ENCODE peak calls at places on chromosomes 12 and 14, in nine cellular contexts. One of them, this sample, is unnamed.

GRCh38 chr14:105537580-105538474 is 11.4 kb downstream of the TMEM121 start:
- DNase-seq in fibroblast of the conjunctiva: no peak
- DNase-seq in GM20000: peak; percentile 91
- DNase-seq in ELR: peak; percentile 46
- DNase-seq in ureter: peak; percentile 54
- DNase-seq in Karpas-422: peak; percentile 89
- DNase-seq in EH: peak; percentile 30
- DNase-seq in choroid plexus epithelial cell: peak; percentile 18
- DNase-seq in activated T-helper 2 cell treated with anti-CD3 and anti-CD28 coated beads, Interferon-gamma antibody, Interleukin-2, Interleukin-4, amounts not matched to agents 10 μg/mL and 5 μg/mL and 100 μg/mL, durations not matched to agents 14 hours and 24 hours and 36 hours: peak; percentile 54
- DNase-seq in this sample: no peak

GRCh38 chr12:132356686-132357622 is 27.6 kb upstream of the GALNT9 start:
- DNase-seq in activated T-helper 2 cell treated with anti-CD3 and anti-CD28 coated beads, Interferon-gamma antibody, Interleukin-2, Interleukin-4, amounts not matched to agents 10 μg/mL and 5 μg/mL and 100 μg/mL, durations not matched to agents 14 hours and 24 hours and 36 hours: no peak
- DNase-seq in EH: peak; percentile 54
- DNase-seq in ELR: peak; percentile 73
- DNase-seq in ureter: peak; percentile 72
- DNase-seq in fibroblast of the conjunctiva: peak; percentile 10
- DNase-seq in Karpas-422: no peak
- DNase-seq in choroid plexus epithelial cell: peak; percentile 88
- DNase-seq in GM20000: no peak
- DNase-seq in this sample: no peak

GRCh38 chr12:30201301-30202160 is 417.8 kb upstream of the TMTC1 start:
- DNase-seq in Karpas-422: no peak
- DNase-seq in fibroblast of the conjunctiva: no peak
- DNase-seq in activated T-helper 2 cell treated with anti-CD3 and anti-CD28 coated beads, Interferon-gamma antibody, Interleukin-2, Interleukin-4, amounts not matched to agents 10 μg/mL and 5 μg/mL and 100 μg/mL, durations not matched to agents 14 hours and 24 hours and 36 hours: no peak
- DNase-seq in GM20000: no peak
- DNase-seq in ureter: no peak
- DNase-seq in EH: no peak
- DNase-seq in choroid plexus epithelial cell: peak; percentile 5
- DNase-seq in ELR: no peak
- DNase-seq in this sample: no peak

GRCh38 chr12:121025442-121026226 is 9.3 kb upstream of the C12orf43 start:
- DNase-seq in fibroblast of the conjunctiva: no peak
- DNase-seq in ureter: no peak
- DNase-seq in Karpas-422: no peak
- DNase-seq in ELR: no peak
- DNase-seq in activated T-helper 2 cell treated with anti-CD3 and anti-CD28 coated beads, Interferon-gamma antibody, Interleukin-2, Interleukin-4, amounts not matched to agents 10 μg/mL and 5 μg/mL and 100 μg/mL, durations not matched to agents 14 hours and 24 hours and 36 hours: no peak
- DNase-seq in EH: peak; percentile 19
- DNase-seq in GM20000: no peak
- DNase-seq in choroid plexus epithelial cell: no peak
- DNase-seq in this sample: no peak

GRCh38 chr14:62692490-62693106 is 352.7 kb downstream of the KCNH5 start:
- DNase-seq in choroid plexus epithelial cell: peak; percentile 49
- DNase-seq in ureter: no peak
- DNase-seq in EH: no peak
- DNase-seq in activated T-helper 2 cell treated with anti-CD3 and anti-CD28 coated beads, Interferon-gamma antibody, Interleukin-2, Interleukin-4, amounts not matched to agents 10 μg/mL and 5 μg/mL and 100 μg/mL, durations not matched to agents 14 hours and 24 hours and 36 hours: no peak
- DNase-seq in Karpas-422: no peak
- DNase-seq in GM20000: no peak
- DNase-seq in fibroblast of the conjunctiva: no peak
- DNase-seq in ELR: no peak
- DNase-seq in this sample: no peak

GRCh38 chr14:81067156-81067555 is 111.7 kb downstream of the TSHR start:
- DNase-seq in choroid plexus epithelial cell: no peak
- DNase-seq in EH: no peak
- DNase-seq in Karpas-422: no peak
- DNase-seq in activated T-helper 2 cell treated with anti-CD3 and anti-CD28 coated beads, Interferon-gamma antibody, Interleukin-2, Interleukin-4, amounts not matched to agents 10 μg/mL and 5 μg/mL and 100 μg/mL, durations not matched to agents 14 hours and 24 hours and 36 hours: no peak
- DNase-seq in ELR: no peak
- DNase-seq in fibroblast of the conjunctiva: no peak
- DNase-seq in ureter: no peak
- DNase-seq in GM20000: no peak
- DNase-seq in this sample: no peak

GRCh38 chr14:61545716-61546455 is 149.4 kb upstream of the HIF1A start:
- DNase-seq in GM20000: no peak
- DNase-seq in choroid plexus epithelial cell: no peak
- DNase-seq in ELR: no peak
- DNase-seq in activated T-helper 2 cell treated with anti-CD3 and anti-CD28 coated beads, Interferon-gamma antibody, Interleukin-2, Interleukin-4, amounts not matched to agents 10 μg/mL and 5 μg/mL and 100 μg/mL, durations not matched to agents 14 hours and 24 hours and 36 hours: no peak
- DNase-seq in fibroblast of the conjunctiva: no peak
- DNase-seq in EH: no peak
- DNase-seq in Karpas-422: no peak
- DNase-seq in ureter: no peak
- DNase-seq in this sample: no peak

GRCh38 chr12:99605-100004 is 33.0 kb downstream of the IQSEC3 start:
- DNase-seq in fibroblast of the conjunctiva: no peak
- DNase-seq in activated T-helper 2 cell treated with anti-CD3 and anti-CD28 coated beads, Interferon-gamma antibody, Interleukin-2, Interleukin-4, amounts not matched to agents 10 μg/mL and 5 μg/mL and 100 μg/mL, durations not matched to agents 14 hours and 24 hours and 36 hours: no peak
- DNase-seq in GM20000: no peak
- DNase-seq in Karpas-422: no peak
- DNase-seq in EH: peak; percentile 12
- DNase-seq in ELR: no peak
- DNase-seq in ureter: no peak
- DNase-seq in choroid plexus epithelial cell: peak; percentile 46
- DNase-seq in this sample: no peak

GRCh38 chr12:41907036-41907435 is 237.6 kb downstream of the GXYLT1 start:
- DNase-seq in choroid plexus epithelial cell: no peak
- DNase-seq in ureter: no peak
- DNase-seq in fibroblast of the conjunctiva: no peak
- DNase-seq in activated T-helper 2 cell treated with anti-CD3 and anti-CD28 coated beads, Interferon-gamma antibody, Interleukin-2, Interleukin-4, amounts not matched to agents 10 μg/mL and 5 μg/mL and 100 μg/mL, durations not matched to agents 14 hours and 24 hours and 36 hours: no peak
- DNase-seq in GM20000: no peak
- DNase-seq in Karpas-422: no peak
- DNase-seq in EH: no peak
- DNase-seq in ELR: no peak
- DNase-seq in this sample: no peak

GRCh38 chr14:59454131-59454530 is 11.0 kb downstream of the GPR135 start:
- DNase-seq in fibroblast of the conjunctiva: peak; percentile 73
- DNase-seq in ureter: no peak
- DNase-seq in GM20000: no peak
- DNase-seq in ELR: peak; percentile 91
- DNase-seq in choroid plexus epithelial cell: peak; percentile 93
- DNase-seq in EH: peak; percentile 97
- DNase-seq in Karpas-422: no peak
- DNase-seq in activated T-helper 2 cell treated with anti-CD3 and anti-CD28 coated beads, Interferon-gamma antibody, Interleukin-2, Interleukin-4, amounts not matched to agents 10 μg/mL and 5 μg/mL and 100 μg/mL, durations not matched to agents 14 hours and 24 hours and 36 hours: no peak
- DNase-seq in this sample: no peak

GRCh38 chr14:95514131-95515079 is 2.0 kb downstream of the SYNE3 start:
- DNase-seq in EH: no peak
- DNase-seq in fibroblast of the conjunctiva: no peak
- DNase-seq in activated T-helper 2 cell treated with anti-CD3 and anti-CD28 coated beads, Interferon-gamma antibody, Interleukin-2, Interleukin-4, amounts not matched to agents 10 μg/mL and 5 μg/mL and 100 μg/mL, durations not matched to agents 14 hours and 24 hours and 36 hours: no peak
- DNase-seq in ELR: no peak
- DNase-seq in GM20000: no peak
- DNase-seq in ureter: no peak
- DNase-seq in Karpas-422: no peak
- DNase-seq in choroid plexus epithelial cell: no peak
- DNase-seq in this sample: peak; percentile 76

GRCh38 chr12:18284461-18284860 is 23.1 kb downstream of the PIK3C2G start:
- DNase-seq in activated T-helper 2 cell treated with anti-CD3 and anti-CD28 coated beads, Interferon-gamma antibody, Interleukin-2, Interleukin-4, amounts not matched to agents 10 μg/mL and 5 μg/mL and 100 μg/mL, durations not matched to agents 14 hours and 24 hours and 36 hours: no peak
- DNase-seq in EH: no peak
- DNase-seq in ELR: no peak
- DNase-seq in choroid plexus epithelial cell: no peak
- DNase-seq in Karpas-422: no peak
- DNase-seq in fibroblast of the conjunctiva: no peak
- DNase-seq in GM20000: no peak
- DNase-seq in ureter: no peak
- DNase-seq in this sample: no peak

GRCh38 chr12:93135286-93136239 is 206.5 kb upstream of the EEA1 start:
- DNase-seq in choroid plexus epithelial cell: peak; percentile 81
- DNase-seq in ureter: no peak
- DNase-seq in Karpas-422: no peak
- DNase-seq in GM20000: no peak
- DNase-seq in fibroblast of the conjunctiva: peak; percentile 37
- DNase-seq in EH: peak; percentile 65
- DNase-seq in activated T-helper 2 cell treated with anti-CD3 and anti-CD28 coated beads, Interferon-gamma antibody, Interleukin-2, Interleukin-4, amounts not matched to agents 10 μg/mL and 5 μg/mL and 100 μg/mL, durations not matched to agents 14 hours and 24 hours and 36 hours: no peak
- DNase-seq in ELR: peak; percentile 6
- DNase-seq in this sample: no peak

GRCh38 chr12:93441111-93441616 is 583 bp downstream of the UBE2N start:
- DNase-seq in fibroblast of the conjunctiva: no peak
- DNase-seq in GM20000: peak; percentile 48
- DNase-seq in choroid plexus epithelial cell: no peak
- DNase-seq in activated T-helper 2 cell treated with anti-CD3 and anti-CD28 coated beads, Interferon-gamma antibody, Interleukin-2, Interleukin-4, amounts not matched to agents 10 μg/mL and 5 μg/mL and 100 μg/mL, durations not matched to agents 14 hours and 24 hours and 36 hours: peak; percentile 41
- DNase-seq in ureter: no peak
- DNase-seq in EH: peak; percentile 38
- DNase-seq in ELR: peak; percentile 55
- DNase-seq in Karpas-422: peak; percentile 76
- DNase-seq in this sample: peak; percentile 79

GRCh38 chr14:98234208-98234607 is 1037.8 kb downstream of the BCL11B start:
- DNase-seq in activated T-helper 2 cell treated with anti-CD3 and anti-CD28 coated beads, Interferon-gamma antibody, Interleukin-2, Interleukin-4, amounts not matched to agents 10 μg/mL and 5 μg/mL and 100 μg/mL, durations not matched to agents 14 hours and 24 hours and 36 hours: no peak
- DNase-seq in GM20000: no peak
- DNase-seq in EH: no peak
- DNase-seq in Karpas-422: no peak
- DNase-seq in ELR: no peak
- DNase-seq in ureter: no peak
- DNase-seq in choroid plexus epithelial cell: no peak
- DNase-seq in fibroblast of the conjunctiva: no peak
- DNase-seq in this sample: no peak

GRCh38 chr12:123134265-123134664 is 16.6 kb downstream of the PITPNM2 start:
- DNase-seq in Karpas-422: no peak
- DNase-seq in activated T-helper 2 cell treated with anti-CD3 and anti-CD28 coated beads, Interferon-gamma antibody, Interleukin-2, Interleukin-4, amounts not matched to agents 10 μg/mL and 5 μg/mL and 100 μg/mL, durations not matched to agents 14 hours and 24 hours and 36 hours: no peak
- DNase-seq in choroid plexus epithelial cell: no peak
- DNase-seq in EH: no peak
- DNase-seq in ureter: no peak
- DNase-seq in fibroblast of the conjunctiva: no peak
- DNase-seq in GM20000: no peak
- DNase-seq in ELR: peak; percentile 76
- DNase-seq in this sample: no peak

GRCh38 chr12:130743176-130743575 is 27.1 kb upstream of the RIMBP2 start:
- DNase-seq in fibroblast of the conjunctiva: no peak
- DNase-seq in GM20000: no peak
- DNase-seq in choroid plexus epithelial cell: no peak
- DNase-seq in Karpas-422: no peak
- DNase-seq in ureter: no peak
- DNase-seq in EH: no peak
- DNase-seq in activated T-helper 2 cell treated with anti-CD3 and anti-CD28 coated beads, Interferon-gamma antibody, Interleukin-2, Interleukin-4, amounts not matched to agents 10 μg/mL and 5 μg/mL and 100 μg/mL, durations not matched to agents 14 hours and 24 hours and 36 hours: no peak
- DNase-seq in ELR: no peak
- DNase-seq in this sample: no peak

GRCh38 chr12:19846561-19846960 is 407.3 kb downstream of the AEBP2 start:
- DNase-seq in Karpas-422: no peak
- DNase-seq in activated T-helper 2 cell treated with anti-CD3 and anti-CD28 coated beads, Interferon-gamma antibody, Interleukin-2, Interleukin-4, amounts not matched to agents 10 μg/mL and 5 μg/mL and 100 μg/mL, durations not matched to agents 14 hours and 24 hours and 36 hours: no peak
- DNase-seq in ureter: no peak
- DNase-seq in choroid plexus epithelial cell: peak; percentile 91
- DNase-seq in EH: peak; percentile 67
- DNase-seq in ELR: peak; percentile 46
- DNase-seq in fibroblast of the conjunctiva: no peak
- DNase-seq in GM20000: no peak
- DNase-seq in this sample: no peak

GRCh38 chr14:22039938-22040780 is 366.5 kb upstream of the OR4E1 start:
- DNase-seq in activated T-helper 2 cell treated with anti-CD3 and anti-CD28 coated beads, Interferon-gamma antibody, Interleukin-2, Interleukin-4, amounts not matched to agents 10 μg/mL and 5 μg/mL and 100 μg/mL, durations not matched to agents 14 hours and 24 hours and 36 hours: peak; percentile 18
- DNase-seq in ELR: peak; percentile 2
- DNase-seq in ureter: no peak
- DNase-seq in Karpas-422: peak; percentile 84
- DNase-seq in fibroblast of the conjunctiva: no peak
- DNase-seq in GM20000: no peak
- DNase-seq in choroid plexus epithelial cell: peak; percentile 16
- DNase-seq in EH: no peak
- DNase-seq in this sample: no peak

GRCh38 chr12:68180792-68181744 is 21.5 kb upstream of the IFNG start:
- DNase-seq in choroid plexus epithelial cell: peak; percentile 57
- DNase-seq in fibroblast of the conjunctiva: no peak
- DNase-seq in ELR: no peak
- DNase-seq in EH: no peak
- DNase-seq in GM20000: no peak
- DNase-seq in activated T-helper 2 cell treated with anti-CD3 and anti-CD28 coated beads, Interferon-gamma antibody, Interleukin-2, Interleukin-4, amounts not matched to agents 10 μg/mL and 5 μg/mL and 100 μg/mL, durations not matched to agents 14 hours and 24 hours and 36 hours: peak; percentile 34
- DNase-seq in Karpas-422: no peak
- DNase-seq in ureter: no peak
- DNase-seq in this sample: no peak

GRCh38 chr12:98698603-98699463 is 53.7 kb downstream of the APAF1 start:
- DNase-seq in Karpas-422: peak; percentile 88
- DNase-seq in choroid plexus epithelial cell: peak; percentile 63
- DNase-seq in activated T-helper 2 cell treated with anti-CD3 and anti-CD28 coated beads, Interferon-gamma antibody, Interleukin-2, Interleukin-4, amounts not matched to agents 10 μg/mL and 5 μg/mL and 100 μg/mL, durations not matched to agents 14 hours and 24 hours and 36 hours: no peak
- DNase-seq in ureter: peak; percentile 56
- DNase-seq in ELR: peak; percentile 68
- DNase-seq in EH: peak; percentile 70
- DNase-seq in GM20000: peak; percentile 54
- DNase-seq in fibroblast of the conjunctiva: peak; percentile 57
- DNase-seq in this sample: no peak

GRCh38 chr12:93939641-93940040 is 208.7 kb upstream of the PLXNC1 start:
- DNase-seq in ELR: no peak
- DNase-seq in Karpas-422: no peak
- DNase-seq in activated T-helper 2 cell treated with anti-CD3 and anti-CD28 coated beads, Interferon-gamma antibody, Interleukin-2, Interleukin-4, amounts not matched to agents 10 μg/mL and 5 μg/mL and 100 μg/mL, durations not matched to agents 14 hours and 24 hours and 36 hours: no peak
- DNase-seq in fibroblast of the conjunctiva: no peak
- DNase-seq in GM20000: no peak
- DNase-seq in choroid plexus epithelial cell: no peak
- DNase-seq in EH: no peak
- DNase-seq in ureter: no peak
- DNase-seq in this sample: no peak

This sample was measured in suprapubic skin.